ENCODE peak calls at places on chromosome 9, in four cellular contexts. S is pancreas, Z is PC-3, K is cardiac muscle cell. U is an unnamed sample.

GRCh38 chr9:127303830-127304229 is 39.3 kb downstream of the GARNL3 start:
- DNase-seq in S (no peak), Z (no peak), K (no peak), U (no peak)

GRCh38 chr9:35267716-35268115 is 105.9 kb downstream of the UNC13B start:
- DNase-seq in S (no peak), Z (no peak), K (peak), U (no peak)

GRCh38 chr9:75130621-75131020 is 42.3 kb downstream of the OSTF1 start:
- DNase-seq in Z (no peak), S (no peak), K (no peak), U (no peak)

GRCh38 chr9:12817702-12818101 is 42.9 kb downstream of the LURAP1L start:
- DNase-seq in Z (peak), S (peak), K (no peak), U (no peak)

GRCh38 chr9:85258823-85259370 is 482.9 kb downstream of the AGTPBP1 start:
- DNase-seq in S (peak), K (peak), Z (peak), U (no peak)

GRCh38 chr9:89808076-89808701 is 203.4 kb downstream of the GADD45G start:
- DNase-seq in S (no peak), K (peak), Z (no peak), U (peak)

GRCh38 chr9:20292002-20292401 is 330.3 kb downstream of the MLLT3 start:
- DNase-seq in Z (no peak), S (no peak), K (peak), U (no peak)

GRCh38 chr9:91028166-91028827 is 226.7 kb downstream of the SYK start:
- DNase-seq in S (no peak), Z (no peak), K (no peak), U (no peak)

GRCh38 chr9:38062498-38063362 is 6.3 kb downstream of the SHB start:
- DNase-seq in K (peak), S (no peak), Z (peak), U (no peak)

GRCh38 chr9:123933401-123933800 is 3.5 kb upstream of the DENND1A start:
- DNase-seq in S (no peak), K (peak), Z (peak), U (no peak)

GRCh38 chr9:12875216-12875615 is 100.4 kb downstream of the LURAP1L start:
- DNase-seq in Z (peak), K (peak), S (no peak), U (no peak)

GRCh38 chr9:96100385-96100978 is 201.5 kb downstream of the HSD17B3 start:
- DNase-seq in Z (peak), K (peak), S (no peak), U (no peak)

GRCh38 chr9:37596504-37596903 is 4.1 kb upstream of the TOMM5 start:
- DNase-seq in S (no peak), K (no peak), Z (peak), U (no peak)

GRCh38 chr9:36874921-36875320 is 159.1 kb downstream of the PAX5 start:
- DNase-seq in Z (peak), S (no peak), K (peak), U (no peak)

GRCh38 chr9:784916-785315 is 56.6 kb upstream of the DMRT1 start:
- DNase-seq in S (no peak), Z (no peak), K (no peak), U (no peak)

GRCh38 chr9:117487555-117488175 is 72.8 kb upstream of the ASTN2 start:
- DNase-seq in K (peak), S (peak), Z (peak), U (peak)

GRCh38 chr9:13175732-13176131 is 103.8 kb downstream of the MPDZ start:
- DNase-seq in K (no peak), S (no peak), Z (no peak), U (no peak)

GRCh38 chr9:115042781-115043509 is 75.0 kb downstream of the TNC start:
- DNase-seq in S (no peak), K (peak), Z (no peak), U (no peak)

GRCh38 chr9:130302785-130303612 is 37.4 kb downstream of the HMCN2 start:
- DNase-seq in Z (no peak), S (no peak), K (no peak), U (no peak)

GRCh38 chr9:17005085-17005484 is 129.8 kb upstream of the CNTLN start:
- DNase-seq in S (peak), K (peak), Z (peak), U (peak)

GRCh38 chr9:114388764-114389375 is 1.1 kb upstream of the AKNA start:
- DNase-seq in K (no peak), Z (no peak), S (no peak), U (no peak)

GRCh38 chr9:124008855-124009834 is 2.4 kb upstream of the LHX2 start:
- DNase-seq in S (no peak), K (no peak), Z (no peak), U (no peak)

GRCh38 chr9:108374606-108375005 is 481.2 kb downstream of the ACTL7B start:
- DNase-seq in Z (peak), K (no peak), S (no peak), U (no peak)

GRCh38 chr9:113454914-113455761 is 8.4 kb upstream of the RGS3 start:
- DNase-seq in S (peak), K (peak), Z (peak), U (peak)

GRCh38 chr9:114130141-114130540 is 25.2 kb upstream of the COL27A1 start:
- DNase-seq in S (no peak), K (no peak), Z (no peak), U (no peak)

GRCh38 chr9:127980706-127981558 is at the start of gene EEIG1:
- DNase-seq in S (peak), K (peak), Z (peak), U (peak)

GRCh38 chr9:79575560-79575959 is 3.8 kb downstream of the TLE4 start:
- DNase-seq in Z (no peak), S (no peak), K (no peak), U (no peak)
- H3K27ac ChIP-seq in Z (no peak), S (no peak), K (no peak), U (no peak)

GRCh38 chr9:5435912-5436311 is 1.8 kb downstream of the PLGRKT start:
- DNase-seq in Z (peak), S (no peak), K (no peak), U (no peak)

GRCh38 chr9:5438301-5439162 is 807 bp upstream of the PLGRKT start:
- DNase-seq in K (peak), Z (no peak), S (no peak), U (no peak)

GRCh38 chr9:5440426-5440825 is 2.7 kb upstream of the PLGRKT start:
- DNase-seq in S (no peak), K (no peak), Z (no peak), U (no peak)

GRCh38 chr9:5436441-5436840 is 1.3 kb downstream of the PLGRKT start:
- DNase-seq in K (no peak), S (no peak), Z (peak), U (no peak)

DNA sequence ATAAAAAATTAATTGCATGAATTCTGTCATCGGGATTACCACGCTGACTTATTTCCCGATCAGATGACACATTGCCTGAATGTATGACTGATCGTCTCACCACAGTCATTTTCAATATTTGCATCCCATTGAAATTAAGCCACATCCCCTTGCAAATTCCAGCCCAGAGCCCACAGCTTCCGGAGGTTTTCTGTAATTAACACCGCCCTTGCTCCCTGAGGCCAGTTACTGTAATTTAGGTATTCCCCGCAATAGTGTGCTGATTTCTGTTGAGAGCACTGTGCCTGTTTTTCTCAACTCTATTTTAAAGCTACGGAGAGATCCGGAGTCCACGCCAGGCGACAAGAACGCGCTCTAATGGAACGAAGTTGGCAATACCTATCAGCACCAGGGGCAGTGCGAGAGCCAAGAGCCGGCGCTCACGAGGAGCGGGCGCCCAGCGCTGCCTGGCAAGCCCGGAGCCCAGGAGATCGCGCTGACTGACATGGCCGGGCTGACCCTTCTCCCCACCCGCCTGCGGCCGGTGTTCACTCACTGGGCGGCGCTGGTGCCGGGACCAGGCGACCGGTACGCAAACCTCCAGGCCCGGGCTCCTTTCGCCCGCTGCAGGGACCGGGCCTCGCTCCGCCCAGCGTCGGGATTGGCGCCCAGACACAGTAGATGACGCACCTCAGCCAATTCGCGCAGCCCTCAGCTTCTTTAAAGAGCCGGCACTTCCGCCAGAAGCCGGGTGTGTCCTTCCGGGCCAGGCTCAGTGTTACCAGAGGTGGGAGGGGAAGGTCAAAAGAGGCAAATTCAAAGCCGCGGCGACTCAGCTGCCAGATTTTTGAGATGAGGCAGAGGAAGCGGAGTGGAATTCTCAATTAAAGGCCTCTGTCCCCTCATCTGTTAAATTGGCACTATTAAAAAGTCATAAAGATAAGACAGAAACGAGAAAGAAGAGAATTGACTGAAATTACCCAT is at the start of gene PLGRKT:
- DNase-seq in K (peak), S (peak), Z (peak), U (peak)
- TF ChIP-seq CTCF in K (peak), S (no peak), Z (no peak), U (no peak)

DNA sequence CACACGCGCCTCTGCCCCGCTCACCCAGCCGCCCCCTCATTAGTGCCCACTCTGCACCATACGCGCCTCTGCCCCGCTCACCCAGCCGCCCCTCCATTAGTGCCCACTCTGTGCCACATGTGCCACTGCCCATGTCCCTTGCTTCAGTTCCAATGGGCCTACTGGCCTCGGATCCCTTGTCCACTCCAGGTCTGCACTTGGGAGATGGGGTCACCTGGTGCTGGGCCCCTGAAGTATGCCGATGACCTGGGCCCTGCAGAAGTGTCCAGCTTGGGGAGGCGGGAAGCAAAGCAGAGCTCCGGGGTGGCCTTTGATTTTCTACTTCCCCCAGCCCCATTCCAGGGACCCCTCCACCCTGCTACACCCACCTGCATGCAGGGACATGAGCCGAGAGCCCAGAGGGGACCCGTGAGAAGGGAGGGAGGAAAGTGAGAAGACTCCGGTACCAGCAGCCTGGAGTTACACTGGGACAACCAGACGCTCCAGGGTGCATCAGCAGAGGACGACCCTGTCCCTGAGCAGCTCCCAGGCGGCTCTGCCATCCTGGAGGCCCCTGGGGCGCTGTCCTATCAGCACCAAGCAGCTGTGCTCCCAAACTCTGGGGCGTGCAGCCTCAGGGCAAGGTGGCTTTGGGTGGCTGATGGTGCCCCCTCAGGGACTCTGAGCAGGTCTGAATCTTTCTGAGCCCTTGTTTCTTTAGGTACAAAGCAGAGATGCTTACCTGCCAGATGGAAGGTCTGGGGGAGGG is 140.8 kb downstream of the RXRA start:
- DNase-seq in K (no peak), Z (no peak), S (no peak), U (no peak)
- H3K27ac ChIP-seq in K (no peak), Z (no peak), S (no peak), U (no peak)

GRCh38 chr9:98687911-98688310 is 20.8 kb downstream of the GABBR2 start:
- DNase-seq in S (no peak), Z (no peak), K (no peak), U (no peak)

GRCh38 chr9:98691890-98692289 is 16.8 kb downstream of the GABBR2 start:
- DNase-seq in K (no peak), S (no peak), Z (no peak), U (no peak)

GRCh38 chr9:98690686-98691085 is 18.0 kb downstream of the GABBR2 start:
- DNase-seq in S (no peak), Z (no peak), K (no peak), U (no peak)

GRCh38 chr9:98686961-98687855 is 21.5 kb downstream of the GABBR2 start:
- DNase-seq in S (no peak), K (no peak), Z (no peak), U (no peak)

DNA sequence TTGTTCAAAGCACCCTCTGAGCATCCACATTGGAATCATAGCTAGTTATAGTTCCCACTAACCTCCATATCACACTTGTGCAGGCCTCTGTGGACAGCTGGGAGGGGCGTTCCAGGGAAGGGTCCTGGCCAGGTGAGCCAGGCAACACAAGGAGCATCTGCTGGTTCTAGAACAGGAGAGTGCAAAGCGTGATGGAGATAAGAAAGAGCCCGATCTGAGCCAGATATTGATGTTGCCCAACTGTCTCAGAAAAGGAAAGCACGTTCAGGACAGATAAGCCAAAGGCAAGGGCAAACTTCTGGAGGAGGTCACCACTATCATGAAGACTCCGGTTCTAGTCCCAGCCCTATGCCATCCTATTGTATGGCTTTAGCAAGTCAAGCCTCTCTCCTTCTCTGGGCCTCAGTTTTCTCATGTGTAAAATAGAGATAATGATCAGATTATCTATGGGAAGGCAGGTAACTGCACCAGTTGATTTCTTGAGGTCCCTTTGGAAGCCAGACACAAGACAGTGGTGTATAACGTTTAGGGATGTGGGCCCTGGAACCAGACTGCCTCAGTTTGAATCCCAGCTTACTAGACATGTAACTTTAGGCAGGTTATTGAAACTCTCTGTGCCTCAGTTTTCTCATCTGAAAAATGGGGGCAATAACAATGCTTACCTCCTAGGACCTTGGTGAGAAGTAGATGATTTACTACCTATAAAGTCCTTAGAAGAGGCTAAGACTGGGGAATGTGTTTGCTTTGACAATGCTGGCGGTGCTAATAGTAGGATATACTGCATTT is 19.8 kb downstream of the GABBR2 start:
- DNase-seq in Z (no peak), K (no peak), S (no peak), U (no peak)
- TF ChIP-seq CTCF in Z (no peak), K (no peak), S (no peak), U (no peak)

GRCh38 chr9:134735441-134736175 is 94.0 kb downstream of the COL5A1 start:
- DNase-seq in S (no peak), K (no peak), Z (no peak), U (peak)
- H3K27ac ChIP-seq in S (no peak), K (no peak), Z (no peak), U (peak)